ENCODE peak calls at places on chromosomes 11 and 22, in nine cellular contexts. U, F, D, B, K, M, Q, S and V are unnamed samples.

GRCh38 chr11:15769203-15769602 is 587.1 kb downstream of the SOX6 start:
- DNase-seq in U (no peak), F (peak), D (peak), B (peak), K (no peak), M (no peak), Q (no peak), S (no peak), V (no peak)

GRCh38 chr22:22704156-22704946 is 59.9 kb downstream of the GGTLC2 start:
- DNase-seq in U (no peak), F (no peak), D (no peak), B (no peak), K (no peak), M (no peak), Q (no peak), S (no peak), V (no peak)

GRCh38 chr11:111694851-111695250 is 71.3 kb downstream of the PPP2R1B start:
- DNase-seq in U (peak), F (no peak), D (peak), B (no peak), K (no peak), M (no peak), Q (no peak), S (no peak), V (peak)

GRCh38 chr11:80593981-80594380 is 1153.2 kb upstream of the TENM4 start:
- DNase-seq in U (peak), F (peak), D (peak), B (no peak), K (no peak), M (peak), Q (no peak), S (no peak), V (no peak)

GRCh38 chr11:25755918-25756584 is 575.9 kb upstream of the ANO3 start:
- DNase-seq in U (no peak), F (no peak), D (no peak), B (no peak), K (no peak), M (no peak), Q (no peak), S (no peak), V (no peak)

GRCh38 chr22:24588370-24588755 is 4.5 kb downstream of the LRRC75B start:
- DNase-seq in U (no peak), F (no peak), D (peak), B (no peak), K (no peak), M (no peak), Q (no peak), S (no peak), V (no peak)

GRCh38 chr22:26547837-26548236 is 35.6 kb upstream of the TFIP11 start:
- DNase-seq in U (no peak), F (no peak), D (no peak), B (no peak), K (no peak), M (no peak), Q (no peak), S (no peak), V (no peak)

GRCh38 chr11:71895961-71896360 is 17.7 kb downstream of the DEFB131B start:
- DNase-seq in U (no peak), F (no peak), D (no peak), B (no peak), K (no peak), M (no peak), Q (no peak), S (no peak), V (no peak)

GRCh38 chr11:115869780-115870431 is 365.7 kb upstream of the CADM1 start:
- DNase-seq in U (no peak), F (peak), D (no peak), B (peak), K (no peak), M (peak), Q (no peak), S (no peak), V (no peak)

GRCh38 chr11:57499413-57499982 is 16.0 kb downstream of the SLC43A1 start:
- DNase-seq in U (no peak), F (peak), D (peak), B (peak), K (peak), M (peak), Q (no peak), S (peak), V (peak)

GRCh38 chr11:60913793-60914619 is at the start of gene TMEM109:
- DNase-seq in U (peak), F (peak), D (peak), B (peak), K (peak), M (peak), Q (peak), S (peak), V (peak)

GRCh38 chr11:131486937-131487336 is 116.5 kb downstream of the NTM start:
- DNase-seq in U (no peak), F (no peak), D (no peak), B (no peak), K (no peak), M (no peak), Q (no peak), S (no peak), V (no peak)

GRCh38 chr11:93653080-93653479 is 8.4 kb upstream of the CEP295 start:
- DNase-seq in U (no peak), F (no peak), D (no peak), B (no peak), K (no peak), M (no peak), Q (no peak), S (no peak), V (no peak)

GRCh38 chr11:119363874-119364590 is 17.5 kb downstream of the USP2 start:
- DNase-seq in U (no peak), F (peak), D (peak), B (peak), K (peak), M (no peak), Q (peak), S (peak), V (no peak)

GRCh38 chr11:69949327-69949726 is 128.8 kb upstream of the ANO1 start:
- DNase-seq in U (peak), F (peak), D (peak), B (no peak), K (no peak), M (no peak), Q (no peak), S (no peak), V (peak)

GRCh38 chr11:85889676-85890579 is 34.7 kb downstream of the CCDC83 start:
- DNase-seq in U (peak), F (peak), D (peak), B (no peak), K (no peak), M (peak), Q (no peak), S (no peak), V (peak)

GRCh38 chr11:113401718-113402117 is 14.1 kb downstream of the ANKK1 start:
- DNase-seq in U (peak), F (peak), D (peak), B (peak), K (no peak), M (no peak), Q (no peak), S (no peak), V (peak)

GRCh38 chr22:41048791-41049717 is 43.3 kb upstream of the EP300 start:
- DNase-seq in U (no peak), F (no peak), D (peak), B (peak), K (no peak), M (no peak), Q (no peak), S (no peak), V (peak)

GRCh38 chr11:83046626-83047172 is 25.0 kb downstream of the RAB30 start:
- DNase-seq in U (no peak), F (no peak), D (no peak), B (no peak), K (no peak), M (no peak), Q (no peak), S (no peak), V (peak)

GRCh38 chr11:71499546-71499945 is 27.5 kb upstream of the KRTAP5-7 start:
- DNase-seq in U (no peak), F (no peak), D (no peak), B (no peak), K (no peak), M (no peak), Q (no peak), S (no peak), V (no peak)

GRCh38 chr22:20792221-20792965 is 18.5 kb downstream of the SERPIND1 start:
- DNase-seq in U (no peak), F (no peak), D (no peak), B (no peak), K (no peak), M (no peak), Q (no peak), S (no peak), V (no peak)